ENCODE peak calls at places on chromosomes 7 and 10, in five cellular contexts. P is A549, B is mammary epithelial cell, U is body of pancreas, F is fibroblast of lung. Y is an unnamed sample.

GRCh38 chr10:110192552-110192951 is 14.9 kb upstream of the MXI1 start:
- DNase-seq in P (no peak), B (no peak), U (no peak), F (no peak), Y (no peak)

GRCh38 chr7:78780560-78780959 is 672.9 kb downstream of the MAGI2 start:
- DNase-seq in P (no peak), B (no peak), U (no peak), F (no peak), Y (no peak)

GRCh38 chr7:4282434-4283223 is 399.5 kb upstream of the FOXK1 start:
- DNase-seq in P (peak), B (peak), U (no peak), F (peak), Y (no peak)

GRCh38 chr7:20316706-20317105 is 14.0 kb upstream of the ITGB8 start:
- DNase-seq in P (no peak), B (no peak), U (no peak), F (no peak), Y (no peak)

GRCh38 chr7:31687024-31687423 is at the start of gene PPP1R17:
- DNase-seq in P (no peak), B (no peak), U (no peak), F (peak), Y (no peak)

GRCh38 chr10:129042747-129043146 is 424.3 kb upstream of the MGMT start:
- DNase-seq in P (no peak), B (no peak), U (no peak), F (no peak), Y (no peak)

GRCh38 chr7:134068670-134069069 is 58.5 kb upstream of the LRGUK start:
- DNase-seq in P (no peak), B (no peak), U (no peak), F (no peak), Y (no peak)

GRCh38 chr10:37803269-37803668 is 54.1 kb downstream of the ZNF248 start:
- DNase-seq in P (no peak), B (peak), U (no peak), F (no peak), Y (no peak)

GRCh38 chr7:152336754-152337368 is 98.9 kb downstream of the KMT2C start:
- DNase-seq in P (peak), B (peak), U (peak), F (peak), Y (no peak)

GRCh38 chr7:115128163-115128562 is 206.3 kb downstream of the MDFIC start:
- DNase-seq in P (no peak), B (no peak), U (no peak), F (no peak), Y (no peak)

GRCh38 chr7:68243128-68243527 is 1246.5 kb downstream of the TYW1 start:
- DNase-seq in P (no peak), B (no peak), U (no peak), F (no peak), Y (no peak)

GRCh38 chr7:134613623-134614347 is 32.9 kb upstream of the BPGM start:
- DNase-seq in P (peak), B (peak), U (no peak), F (peak), Y (peak)

GRCh38 chr10:90288403-90288933 is 569.4 kb downstream of the HTR7 start:
- DNase-seq in P (no peak), B (peak), U (no peak), F (peak), Y (no peak)

GRCh38 chr7:37921340-37921805 is 933 bp downstream of the EPDR1 start:
- DNase-seq in P (no peak), B (no peak), U (peak), F (peak), Y (peak)

GRCh38 chr10:94403034-94403822 is 887 bp downstream of the TBC1D12 start:
- DNase-seq in P (peak), B (peak), U (peak), F (peak), Y (peak)

GRCh38 chr10:4013651-4014085 is 228.7 kb upstream of the KLF6 start:
- DNase-seq in P (no peak), B (peak), U (no peak), F (no peak), Y (no peak)

GRCh38 chr10:17094844-17095243 is 34.8 kb downstream of the CUBN start:
- DNase-seq in P (no peak), B (no peak), U (no peak), F (no peak), Y (no peak)

GRCh38 chr10:91653214-91653875 is 20.5 kb upstream of the PPP1R3C start:
- DNase-seq in P (no peak), B (peak), U (no peak), F (peak), Y (no peak)

GRCh38 chr7:157990878-157991250 is 596.8 kb downstream of the PTPRN2 start:
- DNase-seq in P (no peak), B (no peak), U (no peak), F (no peak), Y (no peak)

GRCh38 chr7:117110480-117111315 is 157.4 kb downstream of the ST7 start:
- DNase-seq in P (no peak), B (no peak), U (no peak), F (no peak), Y (no peak)

GRCh38 chr10:110413903-110414562 is 83.7 kb upstream of the DUSP5 start:
- DNase-seq in P (no peak), B (no peak), U (no peak), F (peak), Y (no peak)

GRCh38 chr10:16612148-16612742 is 90.6 kb upstream of the C1QL3 start:
- DNase-seq in P (no peak), B (peak), U (no peak), F (peak), Y (no peak)

GRCh38 chr7:116236020-116236630 is 25.8 kb downstream of the TES start:
- DNase-seq in P (peak), B (no peak), U (peak), F (no peak), Y (no peak)

GRCh38 chr10:98446121-98446655 is 547 bp downstream of the HPS1 start:
- DNase-seq in P (peak), B (peak), U (peak), F (peak), Y (peak)

GRCh38 chr10:52213511-52213831 is 100.6 kb upstream of the DKK1 start:
- DNase-seq in P (no peak), B (peak), U (peak), F (peak), Y (no peak)

GRCh38 chr10:124381011-124381591 is 37.6 kb downstream of the OAT start:
- DNase-seq in P (no peak), B (no peak), U (no peak), F (peak), Y (no peak)

GRCh38 chr7:55207423-55207822 is 157.7 kb upstream of the LANCL2 start:
- DNase-seq in P (no peak), B (no peak), U (no peak), F (no peak), Y (no peak)

GRCh38 chr10:102759497-102760210 is 15.9 kb downstream of the WBP1L start:
- DNase-seq in P (no peak), B (no peak), U (no peak), F (no peak), Y (no peak)

GRCh38 chr7:69781412-69781846 is 183.2 kb downstream of the AUTS2 start:
- DNase-seq in P (no peak), B (no peak), U (no peak), F (peak), Y (no peak)

GRCh38 chr10:37741831-37742230 is 115.6 kb downstream of the ZNF248 start:
- DNase-seq in P (no peak), B (no peak), U (no peak), F (no peak), Y (no peak)

GRCh38 chr7:44750921-44751571 is 2.4 kb downstream of the ZMIZ2 start:
- DNase-seq in P (no peak), B (peak), U (no peak), F (peak), Y (peak)

GRCh38 chr7:139004321-139005075 is 23.3 kb upstream of the KIAA1549 start:
- DNase-seq in P (no peak), B (no peak), U (no peak), F (no peak), Y (no peak)

DNA sequence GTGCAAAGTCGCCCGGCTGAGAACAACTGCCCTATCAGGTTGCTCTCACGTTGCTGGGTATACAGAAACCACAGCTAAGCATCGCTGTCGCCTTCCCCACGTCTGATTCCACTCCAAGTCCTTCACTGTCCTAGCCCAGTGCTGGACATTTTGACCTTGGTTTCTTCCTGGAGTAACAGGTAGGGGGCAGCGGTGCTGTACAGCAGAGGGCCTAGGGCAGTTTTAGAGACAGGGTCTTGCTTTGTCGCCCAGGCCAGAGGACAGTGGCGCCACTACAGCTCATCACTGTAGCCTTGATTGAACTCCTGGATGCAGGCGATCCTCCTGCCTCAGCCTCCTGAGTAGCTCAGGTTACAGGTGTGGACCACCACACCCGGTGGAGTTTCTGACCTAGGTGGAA is 2.6 kb downstream of the CLDN15 start:
- DNase-seq in P (no peak), B (no peak), U (no peak), F (no peak), Y (no peak)
- TF ChIP-seq CTCF in P (peak), B (peak), U (no peak), F (no peak), Y (no peak)

GRCh38 chr7:104005197-104005596 is 15.7 kb upstream of the RELN start:
- DNase-seq in P (no peak), B (no peak), U (no peak), F (peak), Y (no peak)
- TF ChIP-seq CTCF in P (no peak), B (no peak), U (no peak), F (no peak), Y (no peak)

DNA sequence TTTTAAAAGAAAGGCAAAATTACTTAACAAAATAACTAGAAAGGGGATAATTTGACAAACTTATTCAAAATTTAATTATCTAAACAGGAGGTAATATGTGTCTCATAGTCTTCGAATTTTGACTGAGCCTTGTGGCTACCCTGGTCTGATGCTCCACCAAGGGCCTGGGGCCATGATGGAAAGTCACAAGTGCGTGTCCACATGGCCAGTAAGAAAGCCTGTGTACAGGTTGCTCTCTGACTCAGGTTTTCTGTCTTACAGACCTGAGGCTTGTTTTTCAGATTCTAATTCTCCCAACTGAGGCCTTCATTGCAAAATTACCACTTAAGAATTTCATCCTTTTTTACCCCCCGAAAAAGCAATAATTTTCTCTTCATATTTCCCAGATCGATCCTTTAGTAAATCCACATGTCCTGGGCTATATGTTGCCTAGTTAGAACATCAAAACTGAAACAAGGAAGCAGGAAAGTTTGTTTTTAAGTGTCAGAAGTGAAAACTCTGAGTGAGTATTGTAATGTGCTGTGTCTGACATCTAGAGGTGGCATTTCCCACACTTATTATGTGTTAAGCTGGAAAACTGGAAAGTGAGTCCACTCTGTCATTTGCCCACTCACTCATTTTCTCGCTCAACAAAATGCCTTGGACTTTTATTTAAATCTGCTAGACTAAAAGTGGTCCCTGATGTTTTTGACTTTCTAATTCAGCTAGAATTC is 10.0 kb downstream of the CYP3A43 start:
- DNase-seq in P (no peak), B (peak), U (no peak), F (no peak), Y (no peak)
- TF ChIP-seq CTCF in P (peak), B (peak), U (peak), F (no peak), Y (no peak)

GRCh38 chr10:69662173-69662685 is 32.2 kb downstream of the FAM241B start:
- DNase-seq in P (no peak), B (no peak), U (peak), F (no peak), Y (no peak)

GRCh38 chr10:69661414-69662172 is 31.5 kb downstream of the FAM241B start:
- DNase-seq in P (no peak), B (no peak), U (no peak), F (no peak), Y (no peak)

GRCh38 chr10:69662901-69663300 is 32.9 kb downstream of the FAM241B start:
- DNase-seq in P (no peak), B (no peak), U (no peak), F (no peak), Y (no peak)

GRCh38 chr10:69665457-69666320 is 35.6 kb downstream of the FAM241B start:
- DNase-seq in P (no peak), B (no peak), U (no peak), F (no peak), Y (no peak)

DNA sequence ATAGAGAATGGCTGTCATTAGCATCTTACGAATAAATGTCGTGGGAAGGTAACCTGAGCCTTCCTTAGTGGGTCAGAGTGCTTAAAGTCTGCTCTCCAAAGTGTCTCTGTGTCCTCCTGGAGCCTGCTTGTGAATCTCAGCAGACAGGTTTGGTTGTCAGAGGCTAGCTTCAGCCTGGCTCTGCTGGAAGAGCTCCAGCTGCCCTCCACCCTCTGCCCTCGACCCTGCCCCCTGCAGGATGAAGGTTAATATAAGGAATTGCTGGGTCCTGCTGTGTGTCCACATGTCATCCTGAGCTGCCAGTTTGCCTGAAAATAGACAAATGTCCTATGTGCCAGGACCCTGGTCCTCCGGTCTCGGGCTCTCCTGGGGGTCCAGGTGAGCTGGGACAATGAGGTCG is 33.5 kb downstream of the FAM241B start:
- DNase-seq in P (peak), B (no peak), U (no peak), F (no peak), Y (no peak)
- TF ChIP-seq CTCF in P (no peak), B (no peak), U (no peak), F (no peak), Y (no peak)

GRCh38 chr10:100766693-100767427 is 21.5 kb downstream of the PAX2 start:
- DNase-seq in P (peak), B (no peak), U (no peak), F (no peak), Y (no peak)
- TF ChIP-seq CTCF in P (no peak), B (no peak), U (no peak), F (no peak), Y (no peak)

Y was measured in HL-60.